ENCODE peak calls at places on chromosomes 11 and 22, in ten cellular contexts. K is DMS153; T is stimulated activated CD8-positive, alpha-beta memory T cell treated with anti-CD3 and anti-CD28 coated beads, Interleukin-15, amount 100 ng/mL, for 4 hours; U is AG08396; L is activated CD8-positive, alpha-beta memory T cell treated with anti-CD3 and anti-CD28 coated beads for 48 hours; V is GM12892; H is CD8-positive, alpha-beta memory T cell; W is retina; S is mucosa of gallbladder; Z is thoracic aorta. F is an unnamed sample.

GRCh38 chr22:23466351-23466750 is 113.7 kb downstream of the IGLL1 start:
- DNase-seq in L (no peak), U (no peak), H (no peak), T (no peak), W (no peak), V (no peak), Z (no peak), S (no peak), K (no peak), F (no peak)

GRCh38 chr22:49948958-49949913 is 11.3 kb upstream of the PIM3 start:
- DNase-seq in S (peak), L (no peak), W (no peak), H (no peak), Z (no peak), V (no peak), T (no peak), U (no peak), K (peak), F (no peak)

GRCh38 chr11:32870676-32871075 is 21.9 kb upstream of the QSER1 start:
- DNase-seq in K (peak), Z (no peak), W (no peak), H (peak), L (no peak), V (no peak), S (no peak), T (no peak), U (no peak), F (no peak)

GRCh38 chr11:103395612-103396011 is 286.4 kb downstream of the DYNC2H1 start:
- DNase-seq in V (no peak), U (peak), K (no peak), T (no peak), Z (no peak), W (no peak), H (no peak), S (no peak), L (no peak), F (peak)

GRCh38 chr22:17370036-17370765 is 941 bp downstream of the CECR2 start:
- DNase-seq in W (peak), T (no peak), V (no peak), K (no peak), L (no peak), S (no peak), H (no peak), Z (no peak), U (no peak), F (peak)

GRCh38 chr11:59644528-59644927 is 24.3 kb downstream of the PATL1 start:
- DNase-seq in V (no peak), H (no peak), K (no peak), S (no peak), U (no peak), Z (no peak), L (no peak), T (no peak), W (no peak), F (peak)

GRCh38 chr11:64409707-64410395 is 50.9 kb downstream of the RPS6KA4 start:
- DNase-seq in W (no peak), L (no peak), U (no peak), K (no peak), V (no peak), T (no peak), Z (no peak), S (peak), H (no peak), F (no peak)

GRCh38 chr11:76935030-76935429 is 74.3 kb downstream of the ACER3 start:
- DNase-seq in S (no peak), U (no peak), V (no peak), W (no peak), L (no peak), K (no peak), H (no peak), Z (no peak), T (no peak), F (peak)

GRCh38 chr11:64248578-64248977 is 1.8 kb upstream of the PPP1R14B start:
- DNase-seq in S (no peak), V (no peak), U (no peak), H (no peak), W (no peak), Z (no peak), L (no peak), T (no peak), K (no peak), F (no peak)

GRCh38 chr11:130121430-130121978 is 38.1 kb upstream of the ST14 start:
- DNase-seq in Z (no peak), V (no peak), H (no peak), K (no peak), T (no peak), U (peak), S (no peak), L (no peak), W (no peak), F (peak)

GRCh38 chr22:37303821-37304274 is 21.5 kb downstream of the CYTH4 start:
- DNase-seq in W (no peak), Z (peak), K (no peak), H (peak), T (peak), U (peak), L (no peak), V (no peak), S (no peak), F (peak)

GRCh38 chr22:48223488-48224190 is 1461.2 kb downstream of the TBC1D22A start:
- DNase-seq in V (no peak), K (no peak), S (no peak), T (no peak), L (no peak), H (no peak), W (no peak), U (no peak), Z (no peak), F (no peak)

GRCh38 chr11:65425105-65425970 is 2.7 kb downstream of the NEAT1 start:
- DNase-seq in L (peak), Z (no peak), T (peak), H (peak), S (no peak), V (no peak), U (no peak), W (peak), K (no peak), F (peak)

GRCh38 chr11:1271002-1271401 is 38.4 kb downstream of the TOLLIP start:
- DNase-seq in S (no peak), Z (no peak), K (no peak), U (no peak), V (no peak), W (peak), L (no peak), H (no peak), T (no peak), F (no peak)

GRCh38 chr11:76266269-76266668 is 60.0 kb upstream of the WNT11 start:
- DNase-seq in T (no peak), U (peak), V (no peak), W (no peak), L (no peak), H (peak), K (no peak), S (no peak), Z (no peak), F (peak)

GRCh38 chr11:100624346-100624745 is 62.7 kb upstream of the ARHGAP42 start:
- DNase-seq in W (no peak), L (no peak), S (no peak), T (no peak), K (no peak), Z (no peak), H (no peak), U (no peak), V (no peak), F (no peak)

GRCh38 chr22:50500452-50500851 is 7.0 kb downstream of the LMF2 start:
- DNase-seq in S (no peak), H (no peak), U (no peak), Z (no peak), V (no peak), L (no peak), W (no peak), K (no peak), T (no peak), F (no peak)

GRCh38 chr11:63518548-63518947 is 12.7 kb downstream of the LGALS12 start:
- DNase-seq in U (no peak), L (no peak), S (no peak), W (no peak), V (no peak), K (no peak), T (no peak), H (no peak), Z (no peak), F (no peak)

GRCh38 chr11:8838248-8838647 is 72.7 kb upstream of the AKIP1 start:
- DNase-seq in S (no peak), U (peak), L (no peak), V (no peak), Z (no peak), W (no peak), K (no peak), H (no peak), T (no peak), F (peak)

GRCh38 chr11:130808541-130808940 is 107.7 kb downstream of the SNX19 start:
- DNase-seq in H (no peak), V (no peak), S (no peak), W (no peak), K (no peak), T (no peak), Z (no peak), U (no peak), L (no peak), F (no peak)

GRCh38 chr11:130470832-130471706 is 22.6 kb downstream of the ADAMTS15 start:
- DNase-seq in H (no peak), T (no peak), L (no peak), W (no peak), V (no peak), S (no peak), Z (no peak), K (no peak), U (no peak), F (no peak)

GRCh38 chr11:63613517-63614135 is 607 bp downstream of the PLAAT3 start:
- DNase-seq in K (no peak), U (peak), V (no peak), W (peak), H (peak), T (no peak), S (peak), L (peak), Z (no peak), F (peak)

GRCh38 chr11:61345170-61345610 is 12.2 kb downstream of the TKFC start:
- DNase-seq in S (no peak), T (no peak), L (no peak), U (no peak), Z (no peak), W (no peak), H (no peak), K (no peak), V (no peak), F (no peak)

GRCh38 chr11:35313066-35313765 is 106.1 kb downstream of the SLC1A2 start:
- DNase-seq in V (peak), Z (no peak), W (no peak), T (no peak), U (no peak), H (no peak), S (no peak), L (no peak), K (no peak), F (no peak)

F was measured in lung microvascular endothelial cell.